ENCODE peak calls at places on chromosomes 16 and 17, in four cellular contexts. B is dorsolateral prefrontal cortex, P is ovary, N is H54. H is an unnamed sample.

GRCh38 chr16:77618011-77618410 is 104.3 kb upstream of the NUDT7 start:
- DNase-seq in P (no peak), B (no peak), N (no peak), H (no peak)

GRCh38 chr17:61455754-61456681 is 3.8 kb downstream of the TBX4 start:
- DNase-seq in B (no peak), N (no peak), P (no peak), H (no peak)

GRCh38 chr17:65667656-65668055 is 106.2 kb upstream of the AXIN2 start:
- DNase-seq in N (no peak), P (no peak), B (no peak), H (no peak)

GRCh38 chr17:16933317-16934132 is 38.4 kb downstream of the TNFRSF13B start:
- DNase-seq in N (peak; percentile 55), B (no peak), P (no peak), H (no peak)

GRCh38 chr16:85615014-85615851 is 2.1 kb downstream of the GSE1 start:
- DNase-seq in B (no peak), N (no peak), P (no peak), H (no peak)

GRCh38 chr17:6674586-6674985 is 23.0 kb downstream of the C17orf100 start:
- DNase-seq in P (no peak), B (no peak), N (no peak), H (no peak)

GRCh38 chr17:65398036-65398787 is 163.2 kb downstream of the AXIN2 start:
- DNase-seq in P (no peak), N (no peak), B (no peak), H (no peak)

GRCh38 chr17:9367186-9367585 is 208.4 kb downstream of the STX8 start:
- DNase-seq in N (no peak), B (no peak), P (no peak), H (no peak)

GRCh38 chr17:78707016-78707415 is 75.1 kb downstream of the CYTH1 start:
- DNase-seq in N (no peak), P (no peak), B (no peak), H (no peak)

GRCh38 chr16:9680968-9681367 is 501.3 kb downstream of the GRIN2A start:
- DNase-seq in N (no peak), P (no peak), B (no peak), H (no peak)

GRCh38 chr16:68022278-68022727 is 729 bp downstream of the DDX28 start:
- DNase-seq in N (no peak), B (no peak), P (no peak), H (no peak)